ENCODE peak calls at places on chromosomes 4 and X, in four cellular contexts. A, V, E and L are unnamed samples.

GRCh38 chr4:183905593-183906485 is 732 bp downstream of the STOX2 start:
- DNase-seq in V (peak; percentile 87), E (no peak), A (no peak), L (no peak)

GRCh38 chr4:148883435-148883834 is 441.2 kb upstream of the NR3C2 start:
- DNase-seq in A (no peak), E (no peak), V (no peak), L (no peak)

GRCh38 chrX:45557390-45557789 is 356.7 kb upstream of the DIPK2B start:
- DNase-seq in A (no peak), V (no peak), E (no peak), L (no peak)

GRCh38 chr4:86940176-86940575 is 5.4 kb downstream of the AFF1 start:
- DNase-seq in A (no peak), E (no peak), V (no peak), L (no peak)

GRCh38 chr4:83828601-83829000 is 292.7 kb downstream of the GPAT3 start:
- DNase-seq in V (no peak), A (no peak), E (no peak), L (no peak)

GRCh38 chr4:105895324-105895608 is at the start of gene NPNT:
- DNase-seq in V (no peak), A (no peak), E (no peak), L (no peak)

GRCh38 chrX:13669246-13669689 is 16.3 kb downstream of the TCEANC start:
- DNase-seq in V (no peak), A (peak; percentile 89), E (peak; percentile 52), L (peak; percentile 47)

GRCh38 chr4:61011051-61011450 is 189.1 kb upstream of the ADGRL3 start:
- DNase-seq in A (no peak), E (no peak), V (no peak), L (no peak)

GRCh38 chr4:106603471-106603870 is 234.9 kb upstream of the GIMD1 start:
- DNase-seq in A (no peak), V (no peak), E (no peak), L (no peak)

GRCh38 chr4:41028392-41029076 is 185.8 kb downstream of the APBB2 start:
- DNase-seq in E (no peak), A (peak; percentile 15), V (no peak), L (no peak)

GRCh38 chr4:37324526-37324925 is 80.0 kb downstream of the NWD2 start:
- DNase-seq in E (peak; percentile 49), A (no peak), V (no peak), L (no peak)

GRCh38 chr4:129093173-129093974 is at the start of gene SCLT1:
- DNase-seq in V (peak; percentile 96), A (peak; percentile 91), E (peak; percentile 92), L (peak; percentile 93)

GRCh38 chrX:129984196-129984962 is 1.9 kb downstream of the BCORL1 start:
- DNase-seq in E (no peak), V (peak; percentile 53), A (no peak), L (peak; percentile 50)

GRCh38 chrX:10981491-10981890 is 129.6 kb upstream of the HCCS start:
- DNase-seq in V (no peak), A (no peak), E (peak; percentile 56), L (no peak)

GRCh38 chrX:68699960-68700746 is 52.7 kb downstream of the STARD8 start:
- DNase-seq in V (no peak), E (no peak), A (no peak), L (no peak)

GRCh38 chrX:86195343-86195742 is 47.1 kb downstream of the DACH2 start:
- DNase-seq in V (no peak), E (no peak), A (no peak), L (no peak)

GRCh38 chr4:70705856-70706461 is 15.8 kb upstream of the RUFY3 start:
- DNase-seq in V (no peak), E (no peak), A (no peak), L (no peak)

GRCh38 chr4:152460488-152460887 is 75.4 kb downstream of the FBXW7 start:
- DNase-seq in V (no peak), E (peak; percentile 25), A (peak; percentile 43), L (no peak)

DNA sequence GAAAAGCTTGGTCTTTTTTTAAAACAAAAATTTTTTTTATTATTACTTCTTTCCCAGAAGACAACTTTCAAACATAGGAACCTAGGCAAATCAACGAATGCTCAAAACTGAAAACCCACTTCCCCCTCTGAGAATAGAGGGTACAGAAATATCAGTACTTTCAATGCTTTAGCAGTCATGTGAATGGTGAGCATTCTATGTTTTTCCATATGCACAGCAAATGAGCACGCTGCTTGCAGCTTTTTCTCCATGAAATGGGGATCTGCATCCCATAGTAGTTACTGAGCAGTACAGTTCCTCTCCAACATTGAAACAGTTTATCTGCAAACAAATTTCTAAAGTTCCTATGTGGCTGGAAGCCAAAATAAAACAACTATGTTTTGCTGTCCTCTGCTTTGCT is 108.4 kb upstream of the BMP2K start:
- DNase-seq in E (no peak), V (no peak), A (peak; percentile 69), L (no peak)
- TF ChIP-seq HDAC6 in E (no peak), V (no peak), A (no peak), L (no peak)

GRCh38 chrX:108537005-108537404 is 97.4 kb downstream of the COL4A5 start:
- DNase-seq in E (peak; percentile 22), A (no peak), V (no peak), L (peak; percentile 15)
- TF ChIP-seq SIN3A in E (no peak), A (no peak), V (no peak), L (no peak)

DNA sequence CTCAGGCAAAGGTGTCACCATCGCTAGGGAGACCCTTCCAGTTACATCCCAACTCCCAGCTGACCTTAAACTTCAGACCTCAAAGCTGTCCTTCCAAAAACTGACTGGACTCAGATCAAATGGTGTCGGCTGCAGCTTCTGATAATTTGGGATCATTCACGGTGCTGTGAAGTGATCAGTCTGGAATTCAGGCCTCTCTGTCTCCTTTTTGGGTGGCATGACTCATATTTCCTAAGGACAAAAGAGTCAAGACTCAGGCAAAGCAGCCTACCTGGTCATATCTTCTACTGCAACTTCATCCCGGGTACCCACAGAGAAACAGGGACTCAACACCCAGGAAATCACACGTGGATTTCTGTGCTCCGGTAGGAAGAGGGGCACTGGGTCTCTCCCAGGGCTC is 87.6 kb downstream of the SORCS2 start:
- DNase-seq in E (no peak), A (no peak), V (no peak), L (no peak)
- TF ChIP-seq HDAC6 in E (no peak), A (no peak), V (no peak), L (no peak)

GRCh38 chr4:43374352-43374751 is 481.8 kb downstream of the GRXCR1 start:
- DNase-seq in E (peak; percentile 53), V (no peak), A (no peak), L (no peak)

GRCh38 chr4:43379001-43379400 is 486.5 kb downstream of the GRXCR1 start:
- DNase-seq in V (no peak), A (no peak), E (no peak), L (no peak)

DNA sequence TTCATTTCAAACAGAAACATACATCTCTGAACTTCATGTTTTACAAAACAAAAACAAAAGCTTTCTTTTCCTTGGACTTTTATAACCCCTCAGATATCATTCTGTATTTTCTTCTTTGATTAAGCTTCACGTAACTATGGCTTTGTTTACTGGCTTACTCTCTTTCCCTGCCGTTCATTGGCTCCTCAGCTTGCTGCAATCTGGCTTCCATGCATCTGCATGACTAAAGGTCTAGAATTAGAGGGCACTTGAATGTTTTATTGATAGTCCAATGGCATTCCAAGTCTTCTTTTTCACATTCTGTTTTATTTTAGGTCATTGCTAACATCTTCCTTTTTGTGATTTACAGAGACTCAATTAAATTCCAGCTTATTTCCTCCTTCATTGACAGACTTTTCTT is 487.6 kb downstream of the GRXCR1 start:
- DNase-seq in A (no peak), E (no peak), V (no peak), L (no peak)
- TF ChIP-seq SIN3A in A (no peak), E (no peak), V (no peak), L (no peak)

GRCh38 chrX:107547621-107548020 is 80.7 kb upstream of the PRPS1 start:
- DNase-seq in A (no peak), E (no peak), V (no peak), L (no peak)

GRCh38 chrX:107537815-107538214 is 88.4 kb downstream of the FRMPD3 start:
- DNase-seq in A (no peak), V (peak; percentile 51), E (peak; percentile 16), L (peak; percentile 43)

GRCh38 chrX:107541244-107541643 is 87.1 kb upstream of the PRPS1 start:
- DNase-seq in A (no peak), V (no peak), E (no peak), L (no peak)

GRCh38 chrX:107542500-107542899 is 85.8 kb upstream of the PRPS1 start:
- DNase-seq in E (peak; percentile 34), A (no peak), V (no peak), L (peak; percentile 3)
- TF ChIP-seq HDAC6 in E (no peak), A (no peak), V (no peak), L (no peak)

GRCh38 chrX:69724307-69724706 is 108.4 kb downstream of the EDA start:
- DNase-seq in A (no peak), E (no peak), V (no peak), L (no peak)
- TF ChIP-seq SIN3A in A (no peak), E (no peak), V (no peak), L (no peak)

GRCh38 chrX:138754861-138755260 is 43.3 kb upstream of the FGF13 start:
- DNase-seq in V (no peak), A (no peak), E (no peak), L (no peak)
- TF ChIP-seq HDAC6 in V (no peak), A (no peak), E (no peak), L (no peak)

GRCh38 chr4:176063718-176064117 is 1.9 kb upstream of the WDR17 start:
- DNase-seq in A (no peak), V (no peak), E (no peak), L (no peak)

GRCh38 chr4:176064539-176064938 is 1.1 kb upstream of the WDR17 start:
- DNase-seq in E (no peak), V (no peak), A (no peak), L (no peak)

GRCh38 chr4:176066757-176067156 is 1.1 kb downstream of the WDR17 start:
- DNase-seq in E (no peak), V (no peak), A (no peak), L (no peak)

GRCh38 chr4:176065365-176066249 is at the start of gene WDR17:
- DNase-seq in V (peak; percentile 90), A (peak; percentile 48), E (no peak), L (peak; percentile 18)
- TF ChIP-seq SIN3A in V (peak; percentile 96), A (no peak), E (no peak), L (no peak)

GRCh38 chr4:172982151-172982590 is 186.4 kb upstream of the GALNT7 start:
- DNase-seq in E (no peak), V (no peak), A (peak; percentile 33), L (no peak)
- TF ChIP-seq HDAC6 in E (no peak), V (no peak), A (no peak), L (no peak)